ENCODE peak calls at places on chromosome 12, in six cellular contexts. K is foreskin fibroblast; O is BJ; V is activated CD8-positive, alpha-beta T cell treated with anti-CD3 and anti-CD28 coated beads for 36 hours; H is heart right ventricle; J is choroid plexus epithelial cell. D is an unnamed sample.

GRCh38 chr12:24415934-24416333 is 466.5 kb upstream of the SOX5 start:
- DNase-seq in K (no peak), O (no peak), V (no peak), H (no peak), J (no peak), D (no peak)

GRCh38 chr12:1691123-1692007 is 495 bp downstream of the ADIPOR2 start:
- DNase-seq in K (peak), O (no peak), V (peak), H (no peak), J (peak), D (no peak)

GRCh38 chr12:103373088-103373523 is 122.7 kb downstream of the C12orf42 start:
- DNase-seq in K (no peak), O (no peak), V (no peak), H (no peak), J (no peak), D (no peak)

GRCh38 chr12:52380271-52380694 is 5.2 kb downstream of the KRT84 start:
- DNase-seq in K (peak), O (no peak), V (peak), H (no peak), J (peak), D (peak)

GRCh38 chr12:49675137-49675536 is 32.1 kb downstream of the FMNL3 start:
- DNase-seq in K (no peak), O (no peak), V (peak), H (no peak), J (no peak), D (no peak)

GRCh38 chr12:98174410-98174809 is 341.0 kb upstream of the TMPO start:
- DNase-seq in K (no peak), O (no peak), V (no peak), H (no peak), J (no peak), D (no peak)

GRCh38 chr12:116336542-116337065 is 59.1 kb upstream of the MED13L start:
- DNase-seq in K (no peak), O (no peak), V (peak), H (no peak), J (peak), D (peak)

GRCh38 chr12:52566847-52567291 is 6.8 kb downstream of the KRT74 start:
- DNase-seq in K (no peak), O (no peak), V (peak), H (peak), J (no peak), D (no peak)

GRCh38 chr12:530308-530707 is 70.6 kb downstream of the B4GALNT3 start:
- DNase-seq in K (peak), O (no peak), V (no peak), H (no peak), J (no peak), D (no peak)

GRCh38 chr12:22529281-22530060 is 14.9 kb downstream of the C2CD5 start:
- DNase-seq in K (peak), O (no peak), V (no peak), H (no peak), J (peak), D (no peak)

DNA sequence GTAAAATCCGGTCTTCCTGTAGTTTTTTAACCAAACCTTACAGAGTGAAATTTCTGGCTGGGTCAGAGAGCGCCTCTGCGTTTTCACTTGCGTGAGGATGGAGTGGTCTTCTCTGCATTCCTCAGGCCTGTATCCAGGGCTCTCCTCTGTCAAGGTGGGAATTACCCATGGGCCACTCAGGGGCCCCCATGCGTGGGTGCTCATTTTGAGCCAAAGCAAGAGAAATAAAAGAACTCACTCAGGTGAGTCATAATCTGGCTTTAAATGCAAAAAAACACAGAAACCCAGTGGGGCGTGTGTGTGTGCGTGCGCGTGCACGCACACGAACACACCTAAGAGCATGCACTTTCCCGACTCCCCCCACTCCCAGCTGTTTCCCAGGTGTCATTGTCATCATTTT is 104.0 kb upstream of the PWP1 start:
- DNase-seq in K (no peak), O (no peak), V (no peak), H (no peak), J (no peak), D (no peak)
- TF ChIP-seq CTCF in K (no peak), O (no peak), V (no peak), H (no peak), J (no peak), D (no peak)

GRCh38 chr12:111274820-111275219 is 94.1 kb downstream of the PHETA1 start:
- DNase-seq in K (peak), O (no peak), V (no peak), H (no peak), J (peak), D (no peak)
- TF ChIP-seq CTCF in K (peak), O (peak), V (no peak), H (no peak), J (peak), D (peak)

GRCh38 chr12:15700595-15700994 is 88.6 kb downstream of the EPS8 start:
- DNase-seq in K (peak), O (peak), V (peak), H (peak), J (peak), D (peak)
- TF ChIP-seq CTCF in K (no peak), O (no peak), V (no peak), H (no peak), J (no peak), D (no peak)

DNA sequence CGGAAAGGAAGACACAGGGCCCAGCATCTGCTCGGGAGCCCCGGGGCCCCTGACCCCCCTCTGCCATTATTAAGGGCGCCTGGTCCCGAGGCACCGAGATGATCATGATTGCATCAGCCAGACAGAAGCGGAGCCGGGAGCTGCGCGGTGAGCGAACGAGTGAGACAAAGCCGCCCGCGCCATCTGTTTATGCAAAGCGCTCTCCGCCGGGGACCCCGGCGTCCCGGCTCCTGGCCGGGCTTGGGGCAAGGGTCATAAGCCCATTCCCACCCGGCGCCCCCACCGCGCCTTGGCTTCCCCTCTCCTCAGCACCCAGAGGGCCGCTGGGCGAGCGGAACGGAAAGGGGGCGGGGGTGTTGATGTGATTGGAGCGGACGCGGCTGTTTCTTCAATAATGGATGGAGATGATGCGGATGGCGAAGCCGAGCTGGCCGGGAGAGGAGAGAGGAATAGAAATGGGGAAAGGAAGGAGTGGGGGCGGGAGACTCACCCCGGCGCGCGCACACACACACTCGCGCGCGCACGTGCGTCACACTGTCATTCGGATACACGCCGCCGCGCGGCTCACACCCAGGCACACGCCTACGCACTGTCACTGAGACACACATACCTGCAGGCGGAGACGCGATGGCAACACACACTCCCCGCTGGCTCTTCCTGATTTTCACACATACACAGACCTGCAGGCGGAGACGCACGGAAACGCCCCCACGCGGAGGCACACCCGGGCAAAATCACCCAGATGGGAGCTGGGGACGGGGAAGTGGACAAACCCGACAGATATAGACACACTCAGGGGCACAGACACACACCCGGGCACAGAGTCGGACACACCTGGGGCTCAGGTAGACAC is 10.7 kb downstream of the STAC3 start:
- DNase-seq in K (peak), O (no peak), V (peak), H (no peak), J (peak), D (no peak)
- TF ChIP-seq CTCF in K (no peak), O (peak), V (no peak), H (no peak), J (no peak), D (no peak)

GRCh38 chr12:39692258-39692853 is 72.8 kb upstream of the ABCD2 start:
- DNase-seq in K (peak), O (no peak), V (no peak), H (no peak), J (peak), D (no peak)
- TF ChIP-seq CTCF in K (no peak), O (peak), V (peak), H (peak), J (peak), D (no peak)